ENCODE peak calls at places on chromosomes 3 and 15, in eight cellular contexts. One of them, this sample, is unnamed.

GRCh38 chr3:15292765-15293522 is 39.4 kb downstream of the SH3BP5 start:
- DNase-seq in GF-D8: no peak
- DNase-seq in fibroblast of lung: peak
- DNase-seq in activated effector memory CD4-positive, alpha-beta T cell treated with Interleukin-2 at 50 U/mL for 16 hours: no peak
- DNase-seq in GM06990: no peak
- DNase-seq in A673: no peak
- DNase-seq in dorsolateral prefrontal cortex: no peak
- DNase-seq in G401: no peak
- DNase-seq in this sample: no peak

GRCh38 chr15:87082576-87082975 is 1002.9 kb downstream of the AGBL1 start:
- DNase-seq in GF-D8: no peak
- DNase-seq in fibroblast of lung: no peak
- DNase-seq in activated effector memory CD4-positive, alpha-beta T cell treated with Interleukin-2 at 50 U/mL for 16 hours: no peak
- DNase-seq in GM06990: no peak
- DNase-seq in A673: no peak
- DNase-seq in dorsolateral prefrontal cortex: no peak
- DNase-seq in G401: no peak
- DNase-seq in this sample: no peak

GRCh38 chr15:45333550-45333949 is 44.8 kb downstream of the GATM start:
- DNase-seq in GF-D8: no peak
- DNase-seq in fibroblast of lung: peak
- DNase-seq in activated effector memory CD4-positive, alpha-beta T cell treated with Interleukin-2 at 50 U/mL for 16 hours: no peak
- DNase-seq in GM06990: no peak
- DNase-seq in A673: peak
- DNase-seq in dorsolateral prefrontal cortex: no peak
- DNase-seq in G401: peak
- DNase-seq in this sample: no peak

GRCh38 chr15:89993344-89993743 is 7.8 kb upstream of the ZNF710 start:
- DNase-seq in GF-D8: no peak
- DNase-seq in fibroblast of lung: no peak
- DNase-seq in activated effector memory CD4-positive, alpha-beta T cell treated with Interleukin-2 at 50 U/mL for 16 hours: no peak
- DNase-seq in GM06990: no peak
- DNase-seq in A673: no peak
- DNase-seq in dorsolateral prefrontal cortex: no peak
- DNase-seq in G401: no peak
- DNase-seq in this sample: no peak

GRCh38 chr15:31153531-31153930 is 52.0 kb upstream of the TRPM1 start:
- DNase-seq in GF-D8: no peak
- DNase-seq in fibroblast of lung: no peak
- DNase-seq in activated effector memory CD4-positive, alpha-beta T cell treated with Interleukin-2 at 50 U/mL for 16 hours: no peak
- DNase-seq in GM06990: no peak
- DNase-seq in A673: no peak
- DNase-seq in dorsolateral prefrontal cortex: no peak
- DNase-seq in G401: no peak
- DNase-seq in this sample: no peak

GRCh38 chr3:179236676-179237301 is 14.1 kb downstream of the KCNMB3 start:
- DNase-seq in GF-D8: peak
- DNase-seq in fibroblast of lung: no peak
- DNase-seq in activated effector memory CD4-positive, alpha-beta T cell treated with Interleukin-2 at 50 U/mL for 16 hours: no peak
- DNase-seq in GM06990: peak
- DNase-seq in A673: no peak
- DNase-seq in dorsolateral prefrontal cortex: no peak
- DNase-seq in G401: no peak
- DNase-seq in this sample: no peak

GRCh38 chr3:69423756-69424155 is 37.9 kb upstream of the FRMD4B start:
- DNase-seq in GF-D8: no peak
- DNase-seq in fibroblast of lung: peak
- DNase-seq in activated effector memory CD4-positive, alpha-beta T cell treated with Interleukin-2 at 50 U/mL for 16 hours: no peak
- DNase-seq in GM06990: no peak
- DNase-seq in A673: no peak
- DNase-seq in dorsolateral prefrontal cortex: no peak
- DNase-seq in G401: no peak
- DNase-seq in this sample: no peak

GRCh38 chr3:13028010-13028821 is 45.0 kb downstream of the IQSEC1 start:
- DNase-seq in GF-D8: no peak
- DNase-seq in fibroblast of lung: no peak
- DNase-seq in activated effector memory CD4-positive, alpha-beta T cell treated with Interleukin-2 at 50 U/mL for 16 hours: no peak
- DNase-seq in GM06990: no peak
- DNase-seq in A673: no peak
- DNase-seq in dorsolateral prefrontal cortex: no peak
- DNase-seq in G401: no peak
- DNase-seq in this sample: no peak

GRCh38 chr3:137787520-137787919 is 23.4 kb downstream of the SOX14 start:
- DNase-seq in GF-D8: no peak
- DNase-seq in fibroblast of lung: no peak
- DNase-seq in activated effector memory CD4-positive, alpha-beta T cell treated with Interleukin-2 at 50 U/mL for 16 hours: no peak
- DNase-seq in GM06990: no peak
- DNase-seq in A673: no peak
- DNase-seq in dorsolateral prefrontal cortex: no peak
- DNase-seq in G401: no peak
- DNase-seq in this sample: no peak

GRCh38 chr3:42662037-42662812 is 8.7 kb downstream of the ZBTB47 start:
- DNase-seq in GF-D8: no peak
- DNase-seq in fibroblast of lung: no peak
- DNase-seq in activated effector memory CD4-positive, alpha-beta T cell treated with Interleukin-2 at 50 U/mL for 16 hours: no peak
- DNase-seq in GM06990: no peak
- DNase-seq in A673: no peak
- DNase-seq in dorsolateral prefrontal cortex: no peak
- DNase-seq in G401: no peak
- DNase-seq in this sample: no peak

GRCh38 chr15:48059786-48060185 is 61.0 kb upstream of the SLC24A5 start:
- DNase-seq in GF-D8: no peak
- DNase-seq in fibroblast of lung: peak
- DNase-seq in activated effector memory CD4-positive, alpha-beta T cell treated with Interleukin-2 at 50 U/mL for 16 hours: no peak
- DNase-seq in GM06990: no peak
- DNase-seq in A673: no peak
- DNase-seq in dorsolateral prefrontal cortex: no peak
- DNase-seq in G401: peak
- DNase-seq in this sample: no peak